ENCODE peak calls at places on chromosome 18, in eight cellular contexts. Y is caudate nucleus; L is GM03348; B is HS-27A; J is K562; O is activated naive CD8-positive, alpha-beta T cell treated with anti-CD3 and anti-CD28 coated beads, Interleukin-2, amount 10 ng/mL, durations not matched to agents 7 days and 5 days; V is left ventricle myocardium inferior; D is activated T-helper 2 cell treated with anti-CD3 and anti-CD28 coated beads, Interferon-gamma antibody, Interleukin-2, Interleukin-4, amounts not matched to agents 10 μg/mL and 5 μg/mL and 100 μg/mL, durations not matched to agents 14 hours and 24 hours and 36 hours. I is an unnamed sample.

GRCh38 chr18:55830490-55830889 is 242.5 kb upstream of the TCF4 start:
- DNase-seq in J (no peak), L (no peak), Y (no peak), D (no peak), B (no peak), V (no peak), O (no peak), I (no peak)

GRCh38 chr18:12327510-12328178 is 19.6 kb downstream of the TUBB6 start:
- DNase-seq in V (peak), Y (no peak), J (peak), B (peak), O (peak), D (peak), L (peak), I (no peak)

GRCh38 chr18:48260237-48260636 is 148.9 kb downstream of the ZBTB7C start:
- DNase-seq in L (no peak), B (no peak), J (no peak), Y (no peak), D (no peak), V (no peak), O (no peak), I (no peak)

GRCh38 chr18:25446972-25447371 is 95.0 kb upstream of the ZNF521 start:
- DNase-seq in D (no peak), L (no peak), O (no peak), V (no peak), Y (no peak), B (no peak), J (no peak), I (no peak)

GRCh38 chr18:70920840-70921374 is 632.1 kb downstream of the SOCS6 start:
- DNase-seq in J (no peak), O (no peak), D (no peak), Y (no peak), V (no peak), L (no peak), B (no peak), I (no peak)

GRCh38 chr18:2971741-2972552 is 41.0 kb downstream of the LPIN2 start:
- DNase-seq in V (peak), L (peak), J (no peak), B (no peak), Y (no peak), D (peak), O (peak), I (no peak)

GRCh38 chr18:8107426-8107825 is 501.8 kb upstream of the RAB12 start:
- DNase-seq in B (no peak), L (peak), O (no peak), J (no peak), Y (no peak), V (no peak), D (no peak), I (no peak)

GRCh38 chr18:57697434-57697833 is 75.8 kb upstream of the NARS1 start:
- DNase-seq in V (no peak), Y (no peak), B (no peak), O (no peak), J (no peak), L (no peak), D (no peak), I (no peak)

GRCh38 chr18:32381761-32382160 is 88.9 kb downstream of the GAREM1 start:
- DNase-seq in Y (no peak), V (no peak), D (no peak), J (no peak), O (no peak), B (no peak), L (no peak), I (no peak)

GRCh38 chr18:48859311-48860275 is 91.2 kb downstream of the SMAD7 start:
- DNase-seq in O (no peak), B (no peak), V (no peak), Y (peak), D (no peak), J (no peak), L (no peak), I (no peak)

GRCh38 chr18:8629602-8630001 is 20.4 kb downstream of the RAB12 start:
- DNase-seq in J (no peak), D (no peak), O (no peak), Y (no peak), B (no peak), L (no peak), V (no peak), I (no peak)

GRCh38 chr18:35582899-35583558 is 1.5 kb downstream of the GALNT1 start:
- DNase-seq in J (peak), D (no peak), V (no peak), Y (no peak), O (no peak), B (no peak), L (no peak), I (no peak)

GRCh38 chr18:9741821-9742541 is 33.9 kb downstream of the RAB31 start:
- DNase-seq in Y (no peak), O (no peak), V (no peak), J (no peak), L (peak), D (no peak), B (no peak), I (no peak)